ENCODE peak calls at places on chromosomes 12 and 14, in four cellular contexts. X is K562, H is HepG2, Z is Panc1. I is an unnamed sample.
A peak's percentile ranks its signal among the peaks of the same experiment; 100 is the strongest.

GRCh38 chr12:15774819-15775218 is 14.4 kb downstream of the EPS8 start:
- DNase-seq in X (no peak), H (no peak), Z (no peak), I (no peak)

GRCh38 chr12:6193853-6194815 is 6.1 kb upstream of the CD9 start:
- DNase-seq in X (no peak), H (no peak), Z (no peak), I (no peak)

GRCh38 chr12:10455766-10456165 is 2.6 kb upstream of the KLRC1 start:
- DNase-seq in X (no peak), H (no peak), Z (no peak), I (no peak)

GRCh38 chr14:102554835-102555819 is 37.3 kb upstream of the RCOR1 start:
- DNase-seq in X (peak; percentile 20), H (no peak), Z (no peak), I (no peak)

GRCh38 chr12:109630107-109630506 is 56.5 kb downstream of the MVK start:
- DNase-seq in X (no peak), H (no peak), Z (no peak), I (no peak)

GRCh38 chr14:61668267-61668666 is 27.0 kb upstream of the HIF1A start:
- DNase-seq in X (no peak), H (no peak), Z (no peak), I (no peak)

GRCh38 chr12:94150483-94151225 is 2.3 kb downstream of the PLXNC1 start:
- DNase-seq in X (no peak), H (no peak), Z (no peak), I (no peak)

GRCh38 chr14:61643546-61643945 is 51.8 kb upstream of the HIF1A start:
- DNase-seq in X (no peak), H (no peak), Z (no peak), I (no peak)

GRCh38 chr12:19760611-19761010 is 321.3 kb downstream of the AEBP2 start:
- DNase-seq in X (no peak), H (no peak), Z (no peak), I (no peak)

GRCh38 chr14:32202941-32203882 is at the start of gene RNU6-8:
- DNase-seq in X (peak; percentile 81), H (peak; percentile 96), Z (peak; percentile 78), I (peak; percentile 80)

GRCh38 chr14:94713115-94713514 is 56.8 kb downstream of the GSC start:
- DNase-seq in X (no peak), H (no peak), Z (no peak), I (no peak)

GRCh38 chr14:59265808-59266207 is 77.3 kb downstream of the DAAM1 start:
- DNase-seq in X (no peak), H (no peak), Z (no peak), I (no peak)

GRCh38 chr12:80598004-80598606 is 109.3 kb upstream of the MYF6 start:
- DNase-seq in X (no peak), H (peak; percentile 20), Z (peak; percentile 2), I (peak; percentile 16)

GRCh38 chr14:99576304-99576703 is 27.7 kb downstream of the CCDC85C start:
- DNase-seq in X (no peak), H (no peak), Z (no peak), I (no peak)

GRCh38 chr14:53062856-53063255 is 90.3 kb downstream of the DDHD1 start:
- DNase-seq in X (no peak), H (no peak), Z (no peak), I (no peak)

GRCh38 chr12:95790912-95791849 is 617 bp upstream of the NTN4 start:
- DNase-seq in X (no peak), H (no peak), Z (no peak), I (no peak)

GRCh38 chr12:124520896-124521295 is 46.5 kb downstream of the NCOR2 start:
- DNase-seq in X (no peak), H (no peak), Z (no peak), I (no peak)

GRCh38 chr12:85695316-85695715 is 140.9 kb downstream of the RASSF9 start:
- DNase-seq in X (no peak), H (no peak), Z (no peak), I (no peak)

GRCh38 chr12:67069451-67070306 is 199.5 kb upstream of the CAND1 start:
- DNase-seq in X (peak; percentile 11), H (peak; percentile 3), Z (no peak), I (no peak)

GRCh38 chr12:44835641-44836379 is 40.3 kb downstream of the NELL2 start:
- DNase-seq in X (no peak), H (no peak), Z (no peak), I (no peak)

GRCh38 chr14:91577632-91578233 is 67.6 kb upstream of the PPP4R3A start:
- DNase-seq in X (no peak), H (no peak), Z (no peak), I (no peak)

GRCh38 chr14:34710006-34710405 is 4.4 kb downstream of the CFL2 start:
- DNase-seq in X (no peak), H (no peak), Z (no peak), I (no peak)

GRCh38 chr12:1453801-1454200 is 140.6 kb downstream of the FBXL14 start:
- DNase-seq in X (no peak), H (no peak), Z (no peak), I (no peak)

GRCh38 chr12:77685112-77685511 is 145.6 kb upstream of the NAV3 start:
- DNase-seq in X (no peak), H (peak; percentile 56), Z (peak; percentile 50), I (peak; percentile 71)

GRCh38 chr12:6607751-6608591 is 792 bp upstream of the CHD4 start:
- DNase-seq in X (peak; percentile 70), H (peak; percentile 56), Z (no peak), I (peak; percentile 92)

GRCh38 chr14:69266572-69267345 is 6.8 kb downstream of the GALNT16 start:
- DNase-seq in X (no peak), H (no peak), Z (no peak), I (no peak)

GRCh38 chr12:99383258-99383657 is 264.3 kb upstream of the GARIN6 start:
- DNase-seq in X (no peak), H (no peak), Z (no peak), I (no peak)

GRCh38 chr12:112570096-112570495 is 151.3 kb downstream of the PTPN11 start:
- DNase-seq in X (no peak), H (no peak), Z (no peak), I (no peak)
- TF ChIP-seq SIN3A in X (no peak), H (no peak), Z (no peak), I (no peak)

GRCh38 chr12:121798807-121799174 is 5.0 kb upstream of the SETD1B start:
- DNase-seq in X (no peak), H (no peak), Z (no peak), I (no peak)

GRCh38 chr12:121795029-121795977 is 1.8 kb upstream of the RHOF start:
- DNase-seq in X (peak; percentile 65), H (peak; percentile 83), Z (no peak), I (peak; percentile 76)

GRCh38 chr12:121799175-121799841 is 4.5 kb upstream of the SETD1B start:
- DNase-seq in X (peak; percentile 59), H (peak; percentile 77), Z (no peak), I (peak; percentile 75)

GRCh38 chr12:121797937-121798801 is 4.7 kb upstream of the RHOF start:
- DNase-seq in X (no peak), H (no peak), Z (no peak), I (no peak)

DNA sequence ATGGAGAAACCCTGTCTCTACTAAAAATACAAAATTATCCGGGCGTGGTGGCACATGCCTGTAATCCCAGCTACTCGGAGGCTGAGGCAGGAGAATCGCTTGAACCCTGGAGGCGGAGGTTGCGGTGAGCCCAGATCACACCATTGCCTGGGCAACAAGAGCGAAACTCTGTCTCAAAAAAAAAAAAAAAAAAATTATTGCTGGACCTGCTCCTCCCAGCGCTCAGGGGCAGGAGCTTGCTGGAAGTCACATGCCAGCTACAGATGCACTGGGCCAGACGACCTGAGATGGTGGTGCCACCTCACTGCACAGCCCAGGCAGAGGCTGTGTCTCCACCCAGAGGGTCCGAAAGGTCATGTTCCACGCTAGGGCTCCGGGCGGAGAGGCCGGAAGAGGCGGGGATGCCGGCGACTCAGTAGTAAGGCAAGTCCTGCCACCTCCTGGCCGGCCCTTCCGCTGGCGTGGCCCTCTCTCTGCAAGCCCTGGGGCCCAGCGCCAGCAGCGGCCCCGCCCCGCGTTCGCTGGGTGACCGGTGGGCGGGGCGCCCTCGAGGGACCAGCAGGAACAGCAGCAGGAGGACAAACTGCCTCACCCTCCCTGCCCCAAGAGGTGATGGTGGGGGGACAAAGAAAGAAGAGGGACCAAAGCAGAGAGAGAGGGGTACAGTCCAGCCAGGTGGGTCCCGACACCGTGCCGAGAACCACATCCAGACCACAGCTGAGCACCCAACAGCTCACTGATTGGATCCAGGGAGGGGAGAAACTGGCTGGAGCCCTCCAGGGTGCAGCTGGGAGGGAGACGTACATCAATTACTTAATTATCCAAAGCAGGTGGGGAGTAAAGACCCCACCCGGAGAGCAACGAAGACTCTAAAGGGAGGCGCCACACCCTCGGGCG is 3.6 kb upstream of the RHOF start:
- DNase-seq in X (peak; percentile 72), H (peak; percentile 97), Z (no peak), I (peak; percentile 84)
- TF ChIP-seq TCF7L2 in X (no peak), H (no peak), Z (peak; percentile 86), I (peak; percentile 92)

GRCh38 chr12:89461649-89462612 is 62.7 kb downstream of the GALNT4 start:
- DNase-seq in X (peak; percentile 14), H (peak; percentile 44), Z (peak; percentile 20), I (peak; percentile 57)

GRCh38 chr12:89456565-89456964 is 68.0 kb downstream of the GALNT4 start:
- DNase-seq in X (no peak), H (no peak), Z (no peak), I (no peak)

GRCh38 chr12:89464974-89465592 is 59.5 kb downstream of the GALNT4 start:
- DNase-seq in X (no peak), H (no peak), Z (no peak), I (no peak)

DNA sequence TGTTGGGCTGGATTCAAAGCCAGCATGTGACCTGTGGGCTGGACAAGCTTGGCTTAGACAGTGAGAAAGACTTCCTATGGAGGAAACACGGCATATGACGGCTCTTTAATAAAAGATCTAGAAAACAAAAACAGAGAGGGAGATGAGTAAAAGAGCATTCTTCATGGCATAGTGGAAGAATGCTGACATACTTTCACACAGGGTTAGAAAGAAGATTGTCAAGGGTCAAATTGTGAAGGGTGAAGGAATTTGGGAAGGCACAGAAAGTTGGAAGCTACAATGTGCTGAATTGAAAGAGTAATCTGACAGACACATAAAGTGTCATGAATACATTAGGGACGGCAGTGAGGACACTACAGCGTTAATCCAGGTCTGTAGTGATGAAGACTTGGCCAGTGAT is 63.4 kb downstream of the GALNT4 start:
- DNase-seq in X (no peak), H (no peak), Z (no peak), I (no peak)
- TF ChIP-seq SIN3A in X (no peak), H (no peak), Z (no peak), I (no peak)

GRCh38 chr12:92170050-92170449 is 24.4 kb upstream of the BTG1 start:
- DNase-seq in X (no peak), H (no peak), Z (no peak), I (no peak)

GRCh38 chr12:92178340-92178739 is 32.7 kb upstream of the BTG1 start:
- DNase-seq in X (no peak), H (no peak), Z (no peak), I (no peak)

DNA sequence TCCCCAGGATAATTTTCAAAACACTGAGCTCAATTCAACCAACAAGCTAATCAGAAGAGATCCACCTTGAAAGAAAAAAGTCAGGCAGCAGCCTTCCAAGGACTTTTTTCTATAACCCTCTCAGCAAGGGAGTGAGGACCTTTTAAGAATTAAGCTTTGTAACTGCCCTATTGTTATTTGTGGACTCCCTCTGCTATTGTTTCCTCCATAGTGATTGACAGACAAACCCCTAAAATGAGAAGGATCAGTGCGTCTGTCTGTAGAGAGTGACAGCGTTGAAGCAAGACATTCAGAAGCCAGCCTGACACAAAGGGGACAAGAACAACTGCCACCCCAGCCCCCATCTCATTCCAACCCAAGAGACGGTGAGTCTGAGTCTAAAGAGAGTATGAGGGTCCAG is 30.3 kb upstream of the BTG1 start:
- DNase-seq in X (no peak), H (no peak), Z (no peak), I (no peak)
- TF ChIP-seq TCF7L2 in X (no peak), H (no peak), Z (no peak), I (no peak)

I was measured in HCT116.